ENCODE peak calls at places on chromosomes 4 and X, in four cellular contexts. T is Daoy; G is activated CD4-positive, alpha-beta T cell treated with anti-CD3 and anti-CD28 coated beads for 1 hour; H is ACHN. L is an unnamed sample.

GRCh38 chrX:53048169-53049126 is at the start of gene GPR173:
- DNase-seq in T (peak; percentile 69), G (no peak), H (peak; percentile 53), L (peak; percentile 15)

GRCh38 chr4:189069782-189070181 is 870.9 kb upstream of the FRG1 start:
- DNase-seq in T (no peak), G (no peak), H (no peak), L (no peak)

GRCh38 chr4:47972181-47972580 is 44.3 kb downstream of the CNGA1 start:
- DNase-seq in T (no peak), G (no peak), H (no peak), L (no peak)

GRCh38 chrX:13898603-13899002 is 81.7 kb upstream of the GPM6B start:
- DNase-seq in T (peak; percentile 12), G (no peak), H (no peak), L (no peak)

GRCh38 chr4:186693159-186693815 is 30.4 kb downstream of the FAT1 start:
- DNase-seq in T (peak; percentile 80), G (no peak), H (peak; percentile 76), L (no peak)

GRCh38 chrX:123607806-123608205 is 125.0 kb downstream of the THOC2 start:
- DNase-seq in T (no peak), G (no peak), H (no peak), L (no peak)

GRCh38 chrX:133813991-133814390 is 171.4 kb downstream of the GPC3 start:
- DNase-seq in T (peak; percentile 25), G (no peak), H (no peak), L (no peak)

GRCh38 chr4:87896020-87896621 is 63.4 kb downstream of the MEPE start:
- DNase-seq in T (peak; percentile 88), G (no peak), H (peak; percentile 82), L (no peak)

GRCh38 chrX:129006491-129006890 is 516.8 kb downstream of the SMARCA1 start:
- DNase-seq in T (no peak), G (no peak), H (no peak), L (no peak)

L was measured in endothelial cell.